ENCODE peak calls at places on chromosomes 12 and 14, in eight cellular contexts. G is ELR; Y is bronchial epithelial cell; W is activated T-helper 1 cell treated with anti-CD3 and anti-CD28 coated beads, Interleukin-12 subunit alpha, Interleukin-12 subunit beta, Interleukin-2, Interleukin-4 antibody, amounts not matched to agents 30 ng/mL and 10 ng/mL and 1 ng/mL, durations not matched to agents 14 hours and 24 hours and 36 hours; O is frontal cortex; T is D341Med; C is tibial artery; X is left lobe of liver. S is an unnamed sample.

GRCh38 chr12:25979563-25979962 is 21.1 kb downstream of the RASSF8 start:
- DNase-seq in G (peak; percentile 55), Y (peak; percentile 52), W (no peak), O (no peak), T (no peak), C (no peak), X (no peak), S (no peak)

GRCh38 chr12:77723308-77723707 is 107.4 kb upstream of the NAV3 start:
- DNase-seq in G (no peak), Y (peak; percentile 91), W (no peak), O (no peak), T (no peak), C (no peak), X (no peak), S (no peak)

GRCh38 chr12:76266797-76267196 is 81.4 kb downstream of the BBS10 start:
- DNase-seq in G (peak; percentile 86), Y (peak; percentile 88), W (no peak), O (no peak), T (no peak), C (peak; percentile 26), X (no peak), S (no peak)

GRCh38 chr14:99735189-99736135 is 51.4 kb downstream of the CYP46A1 start:
- DNase-seq in G (no peak), Y (no peak), W (no peak), O (no peak), T (no peak), C (peak; percentile 12), X (no peak), S (no peak)

GRCh38 chr12:91704446-91704845 is 441.2 kb downstream of the BTG1 start:
- DNase-seq in G (peak; percentile 10), Y (peak; percentile 83), W (no peak), O (no peak), T (peak; percentile 29), C (no peak), X (no peak), S (no peak)

GRCh38 chr12:100953217-100953616 is 158.6 kb downstream of the ANO4 start:
- DNase-seq in G (peak; percentile 36), Y (peak; percentile 18), W (no peak), O (no peak), T (no peak), C (no peak), X (no peak), S (no peak)

GRCh38 chr12:125271850-125272249 is 206.6 kb downstream of the AACS start:
- DNase-seq in G (no peak), Y (no peak), W (no peak), O (no peak), T (peak; percentile 78), C (no peak), X (no peak), S (no peak)

GRCh38 chr12:7130791-7131501 is 775 bp downstream of the CLSTN3 start:
- DNase-seq in G (peak; percentile 70), Y (peak; percentile 43), W (peak; percentile 48), O (no peak), T (peak; percentile 68), C (no peak), X (peak; percentile 75), S (peak; percentile 49)

GRCh38 chr12:123431951-123432886 is 4.3 kb downstream of the RILPL2 start:
- DNase-seq in G (no peak), Y (peak; percentile 71), W (no peak), O (no peak), T (no peak), C (no peak), X (no peak), S (no peak)

GRCh38 chr12:54301428-54302045 is 722 bp upstream of the NFE2 start:
- DNase-seq in G (no peak), Y (no peak), W (no peak), O (no peak), T (no peak), C (no peak), X (no peak), S (no peak)

GRCh38 chr12:109997393-109997792 is 1.2 kb upstream of the GIT2 start:
- DNase-seq in G (no peak), Y (no peak), W (no peak), O (no peak), T (no peak), C (no peak), X (no peak), S (no peak)

GRCh38 chr12:108568653-108569154 is 6.3 kb downstream of the ISCU start:
- DNase-seq in G (no peak), Y (no peak), W (peak; percentile 76), O (no peak), T (no peak), C (no peak), X (no peak), S (no peak)

GRCh38 chr14:64796369-64796768 is 83.3 kb downstream of the SPTB start:
- DNase-seq in G (no peak), Y (no peak), W (no peak), O (no peak), T (no peak), C (no peak), X (no peak), S (no peak)

GRCh38 chr12:120467439-120467838 is 2.1 kb downstream of the SRSF9 start:
- DNase-seq in G (no peak), Y (no peak), W (no peak), O (no peak), T (no peak), C (no peak), X (no peak), S (no peak)